ENCODE peak calls at places on chromosome 10, in seven cellular contexts. I, Y, W, P, K, U and O are unnamed samples.

GRCh38 chr10:15472431-15473400 is 101.6 kb upstream of the FAM171A1 start:
- DNase-seq in I (no peak), Y (peak), W (no peak), P (peak), K (no peak), U (peak), O (no peak)

GRCh38 chr10:132419631-132420468 is 22.9 kb downstream of the PWWP2B start:
- DNase-seq in I (no peak), Y (no peak), W (no peak), P (no peak), K (no peak), U (no peak), O (no peak)

GRCh38 chr10:110845756-110846620 is 25.7 kb upstream of the PDCD4 start:
- DNase-seq in I (no peak), Y (no peak), W (no peak), P (peak), K (no peak), U (no peak), O (peak)

GRCh38 chr10:103934308-103934707 is 16.3 kb upstream of the STN1 start:
- DNase-seq in I (no peak), Y (no peak), W (no peak), P (no peak), K (no peak), U (no peak), O (no peak)

GRCh38 chr10:75029874-75030273 is 81.6 kb upstream of the SAMD8 start:
- DNase-seq in I (no peak), Y (peak), W (no peak), P (peak), K (no peak), U (no peak), O (no peak)

GRCh38 chr10:49504528-49504927 is 34.4 kb downstream of the ERCC6 start:
- DNase-seq in I (no peak), Y (no peak), W (no peak), P (no peak), K (no peak), U (no peak), O (no peak)

GRCh38 chr10:97261188-97261587 is 31.2 kb downstream of the ARHGAP19 start:
- DNase-seq in I (no peak), Y (no peak), W (no peak), P (no peak), K (no peak), U (no peak), O (no peak)

GRCh38 chr10:67803588-67804394 is 34.2 kb downstream of the DNAJC12 start:
- DNase-seq in I (no peak), Y (no peak), W (peak), P (no peak), K (no peak), U (no peak), O (no peak)

GRCh38 chr10:29160110-29160669 is 128.7 kb upstream of the LYZL1 start:
- DNase-seq in I (no peak), Y (peak), W (no peak), P (no peak), K (no peak), U (peak), O (no peak)

GRCh38 chr10:1204434-1205326 is 148.5 kb downstream of the WDR37 start:
- DNase-seq in I (no peak), Y (no peak), W (no peak), P (no peak), K (no peak), U (no peak), O (no peak)

GRCh38 chr10:69214666-69215131 is 5.4 kb upstream of the HKDC1 start:
- DNase-seq in I (no peak), Y (no peak), W (no peak), P (no peak), K (no peak), U (no peak), O (no peak)

GRCh38 chr10:30357075-30357801 is 8.2 kb upstream of the MTPAP start:
- DNase-seq in I (no peak), Y (no peak), W (no peak), P (no peak), K (no peak), U (no peak), O (peak)

GRCh38 chr10:128211064-128211504 is 84.9 kb upstream of the MKI67 start:
- DNase-seq in I (no peak), Y (no peak), W (no peak), P (no peak), K (no peak), U (no peak), O (no peak)

GRCh38 chr10:113108180-113108835 is 158.3 kb downstream of the TCF7L2 start:
- DNase-seq in I (no peak), Y (no peak), W (peak), P (no peak), K (no peak), U (no peak), O (no peak)

GRCh38 chr10:118832242-118832651 is 77.5 kb upstream of the CACUL1 start:
- DNase-seq in I (no peak), Y (peak), W (no peak), P (peak), K (no peak), U (no peak), O (peak)

GRCh38 chr10:129958686-129959543 is 5.2 kb downstream of the EBF3 start:
- DNase-seq in I (no peak), Y (no peak), W (no peak), P (no peak), K (no peak), U (no peak), O (no peak)

GRCh38 chr10:101367569-101368453 is 13.8 kb downstream of the BTRC start:
- DNase-seq in I (no peak), Y (peak), W (no peak), P (no peak), K (no peak), U (peak), O (no peak)

GRCh38 chr10:88343761-88344484 is 239.2 kb downstream of the RNLS start:
- DNase-seq in I (no peak), Y (no peak), W (no peak), P (no peak), K (no peak), U (no peak), O (no peak)